ENCODE peak calls at places on chromosome 21, in four cellular contexts. One of them, this sample, is unnamed.
A peak's percentile ranks its signal among the peaks of the same experiment; 100 is the strongest.

GRCh38 chr21:21103692-21104091 is 105.5 kb downstream of the NCAM2 start:
- DNase-seq in EL: no peak
- DNase-seq in mucosa of gallbladder: no peak
- DNase-seq in stimulated activated CD4-positive, alpha-beta T cell treated with anti-CD3 and anti-CD28 coated beads, Interleukin-4, amount 100 ng/mL, for 4 hours: no peak
- DNase-seq in this sample: no peak

GRCh38 chr21:17495680-17496079 is 17.2 kb upstream of the CXADR start:
- DNase-seq in EL: no peak
- DNase-seq in stimulated activated CD4-positive, alpha-beta T cell treated with anti-CD3 and anti-CD28 coated beads, Interleukin-4, amount 100 ng/mL, for 4 hours: no peak
- DNase-seq in mucosa of gallbladder: no peak
- DNase-seq in this sample: no peak

GRCh38 chr21:41985662-41986416 is 24.3 kb downstream of the ZBTB21 start:
- DNase-seq in EL: no peak
- DNase-seq in stimulated activated CD4-positive, alpha-beta T cell treated with anti-CD3 and anti-CD28 coated beads, Interleukin-4, amount 100 ng/mL, for 4 hours: no peak
- DNase-seq in mucosa of gallbladder: no peak
- DNase-seq in this sample: no peak

GRCh38 chr21:29501451-29501850 is 202.7 kb downstream of the BACH1 start:
- DNase-seq in mucosa of gallbladder: no peak
- DNase-seq in stimulated activated CD4-positive, alpha-beta T cell treated with anti-CD3 and anti-CD28 coated beads, Interleukin-4, amount 100 ng/mL, for 4 hours: no peak
- DNase-seq in EL: peak; percentile 85
- DNase-seq in this sample: no peak

GRCh38 chr21:34983680-34984086 is 65.4 kb downstream of the RUNX1 start:
- DNase-seq in EL: peak; percentile 85
- DNase-seq in stimulated activated CD4-positive, alpha-beta T cell treated with anti-CD3 and anti-CD28 coated beads, Interleukin-4, amount 100 ng/mL, for 4 hours: peak; percentile 82
- DNase-seq in mucosa of gallbladder: no peak
- DNase-seq in this sample: peak; percentile 48

GRCh38 chr21:45880097-45881068 is 101.2 kb upstream of the COL6A1 start:
- DNase-seq in stimulated activated CD4-positive, alpha-beta T cell treated with anti-CD3 and anti-CD28 coated beads, Interleukin-4, amount 100 ng/mL, for 4 hours: peak; percentile 66
- DNase-seq in mucosa of gallbladder: peak; percentile 32
- DNase-seq in EL: peak; percentile 82
- DNase-seq in this sample: peak; percentile 82

GRCh38 chr21:42040411-42041180 is 30.4 kb upstream of the ZBTB21 start:
- DNase-seq in mucosa of gallbladder: no peak
- DNase-seq in EL: peak; percentile 100
- DNase-seq in stimulated activated CD4-positive, alpha-beta T cell treated with anti-CD3 and anti-CD28 coated beads, Interleukin-4, amount 100 ng/mL, for 4 hours: no peak
- DNase-seq in this sample: no peak

GRCh38 chr21:45905196-45905595 is 76.4 kb upstream of the COL6A1 start:
- DNase-seq in EL: no peak
- DNase-seq in mucosa of gallbladder: no peak
- DNase-seq in stimulated activated CD4-positive, alpha-beta T cell treated with anti-CD3 and anti-CD28 coated beads, Interleukin-4, amount 100 ng/mL, for 4 hours: no peak
- DNase-seq in this sample: no peak

GRCh38 chr21:42575111-42575510 is 61.5 kb downstream of the SLC37A1 start:
- DNase-seq in mucosa of gallbladder: no peak
- DNase-seq in EL: no peak
- DNase-seq in stimulated activated CD4-positive, alpha-beta T cell treated with anti-CD3 and anti-CD28 coated beads, Interleukin-4, amount 100 ng/mL, for 4 hours: no peak
- DNase-seq in this sample: peak; percentile 14

GRCh38 chr21:30408782-30409494 is 13.1 kb downstream of the KRTAP13-1 start:
- DNase-seq in EL: no peak
- DNase-seq in mucosa of gallbladder: no peak
- DNase-seq in stimulated activated CD4-positive, alpha-beta T cell treated with anti-CD3 and anti-CD28 coated beads, Interleukin-4, amount 100 ng/mL, for 4 hours: no peak
- DNase-seq in this sample: peak; percentile 23

GRCh38 chr21:29827236-29827635 is 112.6 kb downstream of the GRIK1 start:
- DNase-seq in stimulated activated CD4-positive, alpha-beta T cell treated with anti-CD3 and anti-CD28 coated beads, Interleukin-4, amount 100 ng/mL, for 4 hours: no peak
- DNase-seq in mucosa of gallbladder: no peak
- DNase-seq in EL: no peak
- DNase-seq in this sample: no peak

GRCh38 chr21:35585155-35585554 is 475.2 kb downstream of the SETD4 start:
- DNase-seq in EL: no peak
- DNase-seq in mucosa of gallbladder: no peak
- DNase-seq in stimulated activated CD4-positive, alpha-beta T cell treated with anti-CD3 and anti-CD28 coated beads, Interleukin-4, amount 100 ng/mL, for 4 hours: no peak
- DNase-seq in this sample: no peak

GRCh38 chr21:35697321-35697808 is 363.0 kb downstream of the SETD4 start:
- DNase-seq in mucosa of gallbladder: peak; percentile 62
- DNase-seq in stimulated activated CD4-positive, alpha-beta T cell treated with anti-CD3 and anti-CD28 coated beads, Interleukin-4, amount 100 ng/mL, for 4 hours: no peak
- DNase-seq in EL: peak; percentile 53
- DNase-seq in this sample: no peak

GRCh38 chr21:29201186-29201585 is 70.7 kb downstream of the MAP3K7CL start:
- DNase-seq in stimulated activated CD4-positive, alpha-beta T cell treated with anti-CD3 and anti-CD28 coated beads, Interleukin-4, amount 100 ng/mL, for 4 hours: no peak
- DNase-seq in EL: no peak
- DNase-seq in mucosa of gallbladder: no peak
- DNase-seq in this sample: no peak

GRCh38 chr21:34670962-34671348 is 2.2 kb downstream of the CLIC6 start:
- DNase-seq in stimulated activated CD4-positive, alpha-beta T cell treated with anti-CD3 and anti-CD28 coated beads, Interleukin-4, amount 100 ng/mL, for 4 hours: no peak
- DNase-seq in EL: no peak
- DNase-seq in mucosa of gallbladder: no peak
- DNase-seq in this sample: no peak

GRCh38 chr21:46153259-46154154 is 1.9 kb downstream of the FTCD start:
- DNase-seq in EL: peak; percentile 20
- DNase-seq in stimulated activated CD4-positive, alpha-beta T cell treated with anti-CD3 and anti-CD28 coated beads, Interleukin-4, amount 100 ng/mL, for 4 hours: peak; percentile 24
- DNase-seq in mucosa of gallbladder: peak; percentile 40
- DNase-seq in this sample: peak; percentile 65

GRCh38 chr21:16573581-16573980 is 843.8 kb downstream of the USP25 start:
- DNase-seq in EL: peak; percentile 80
- DNase-seq in stimulated activated CD4-positive, alpha-beta T cell treated with anti-CD3 and anti-CD28 coated beads, Interleukin-4, amount 100 ng/mL, for 4 hours: no peak
- DNase-seq in mucosa of gallbladder: no peak
- DNase-seq in this sample: no peak

GRCh38 chr21:28436286-28436932 is 556.3 kb downstream of the LTN1 start:
- DNase-seq in stimulated activated CD4-positive, alpha-beta T cell treated with anti-CD3 and anti-CD28 coated beads, Interleukin-4, amount 100 ng/mL, for 4 hours: no peak
- DNase-seq in mucosa of gallbladder: no peak
- DNase-seq in EL: peak; percentile 68
- DNase-seq in this sample: no peak

GRCh38 chr21:42509239-42509638 is 4.4 kb upstream of the SLC37A1 start:
- DNase-seq in mucosa of gallbladder: no peak
- DNase-seq in EL: no peak
- DNase-seq in stimulated activated CD4-positive, alpha-beta T cell treated with anti-CD3 and anti-CD28 coated beads, Interleukin-4, amount 100 ng/mL, for 4 hours: no peak
- DNase-seq in this sample: no peak

GRCh38 chr21:45309069-45309521 is 21.4 kb upstream of the POFUT2 start:
- DNase-seq in stimulated activated CD4-positive, alpha-beta T cell treated with anti-CD3 and anti-CD28 coated beads, Interleukin-4, amount 100 ng/mL, for 4 hours: no peak
- DNase-seq in EL: peak; percentile 70
- DNase-seq in mucosa of gallbladder: peak; percentile 58
- DNase-seq in this sample: peak; percentile 55

GRCh38 chr21:35382696-35383095 is 333.6 kb upstream of the RUNX1 start:
- DNase-seq in mucosa of gallbladder: no peak
- DNase-seq in stimulated activated CD4-positive, alpha-beta T cell treated with anti-CD3 and anti-CD28 coated beads, Interleukin-4, amount 100 ng/mL, for 4 hours: no peak
- DNase-seq in EL: no peak
- DNase-seq in this sample: no peak

GRCh38 chr21:14900058-14900457 is 164.7 kb downstream of the NRIP1 start:
- DNase-seq in stimulated activated CD4-positive, alpha-beta T cell treated with anti-CD3 and anti-CD28 coated beads, Interleukin-4, amount 100 ng/mL, for 4 hours: no peak
- DNase-seq in EL: peak; percentile 43
- DNase-seq in mucosa of gallbladder: no peak
- DNase-seq in this sample: no peak

GRCh38 chr21:26506951-26507350 is 66.1 kb downstream of the CYYR1 start:
- DNase-seq in stimulated activated CD4-positive, alpha-beta T cell treated with anti-CD3 and anti-CD28 coated beads, Interleukin-4, amount 100 ng/mL, for 4 hours: no peak
- DNase-seq in EL: peak; percentile 45
- DNase-seq in mucosa of gallbladder: no peak
- DNase-seq in this sample: no peak

GRCh38 chr21:27804515-27804914 is 837.6 kb upstream of the ADAMTS5 start:
- DNase-seq in mucosa of gallbladder: peak; percentile 29
- DNase-seq in EL: peak; percentile 41
- DNase-seq in stimulated activated CD4-positive, alpha-beta T cell treated with anti-CD3 and anti-CD28 coated beads, Interleukin-4, amount 100 ng/mL, for 4 hours: no peak
- DNase-seq in this sample: no peak

GRCh38 chr21:26154776-26155175 is 15.8 kb downstream of the APP start:
- DNase-seq in EL: no peak
- DNase-seq in stimulated activated CD4-positive, alpha-beta T cell treated with anti-CD3 and anti-CD28 coated beads, Interleukin-4, amount 100 ng/mL, for 4 hours: no peak
- DNase-seq in mucosa of gallbladder: no peak
- DNase-seq in this sample: no peak

GRCh38 chr21:33650230-33650629 is 7.9 kb downstream of the ITSN1 start:
- DNase-seq in stimulated activated CD4-positive, alpha-beta T cell treated with anti-CD3 and anti-CD28 coated beads, Interleukin-4, amount 100 ng/mL, for 4 hours: no peak
- DNase-seq in EL: no peak
- DNase-seq in mucosa of gallbladder: no peak
- DNase-seq in this sample: no peak

GRCh38 chr21:31173881-31174555 is 135.7 kb upstream of the KRTAP19-8 start:
- DNase-seq in mucosa of gallbladder: peak; percentile 26
- DNase-seq in stimulated activated CD4-positive, alpha-beta T cell treated with anti-CD3 and anti-CD28 coated beads, Interleukin-4, amount 100 ng/mL, for 4 hours: peak; percentile 84
- DNase-seq in EL: peak; percentile 12
- DNase-seq in this sample: peak; percentile 45

GRCh38 chr21:33230518-33231324 is 983 bp downstream of the IFNAR2 start:
- DNase-seq in mucosa of gallbladder: no peak
- DNase-seq in stimulated activated CD4-positive, alpha-beta T cell treated with anti-CD3 and anti-CD28 coated beads, Interleukin-4, amount 100 ng/mL, for 4 hours: no peak
- DNase-seq in EL: peak; percentile 57
- DNase-seq in this sample: peak; percentile 59

GRCh38 chr21:45522381-45522780 is 19.9 kb downstream of the SLC19A1 start:
- DNase-seq in mucosa of gallbladder: no peak
- DNase-seq in EL: no peak
- DNase-seq in stimulated activated CD4-positive, alpha-beta T cell treated with anti-CD3 and anti-CD28 coated beads, Interleukin-4, amount 100 ng/mL, for 4 hours: no peak
- DNase-seq in this sample: no peak

GRCh38 chr21:46060596-46061061 is 37.3 kb upstream of the COL6A2 start:
- DNase-seq in mucosa of gallbladder: peak; percentile 47
- DNase-seq in stimulated activated CD4-positive, alpha-beta T cell treated with anti-CD3 and anti-CD28 coated beads, Interleukin-4, amount 100 ng/mL, for 4 hours: no peak
- DNase-seq in EL: peak; percentile 99
- DNase-seq in this sample: peak; percentile 3

GRCh38 chr21:45306832-45307571 is 19.3 kb upstream of the POFUT2 start:
- DNase-seq in mucosa of gallbladder: peak; percentile 74
- DNase-seq in stimulated activated CD4-positive, alpha-beta T cell treated with anti-CD3 and anti-CD28 coated beads, Interleukin-4, amount 100 ng/mL, for 4 hours: no peak
- DNase-seq in EL: peak; percentile 67
- DNase-seq in this sample: no peak

GRCh38 chr21:45970674-45971486 is 10.7 kb upstream of the COL6A1 start:
- DNase-seq in mucosa of gallbladder: no peak
- DNase-seq in stimulated activated CD4-positive, alpha-beta T cell treated with anti-CD3 and anti-CD28 coated beads, Interleukin-4, amount 100 ng/mL, for 4 hours: peak; percentile 29
- DNase-seq in EL: peak; percentile 54
- DNase-seq in this sample: peak; percentile 64

GRCh38 chr21:38263493-38263892 is 6.7 kb downstream of the KCNJ15 start:
- DNase-seq in EL: peak; percentile 28
- DNase-seq in mucosa of gallbladder: no peak
- DNase-seq in stimulated activated CD4-positive, alpha-beta T cell treated with anti-CD3 and anti-CD28 coated beads, Interleukin-4, amount 100 ng/mL, for 4 hours: no peak
- DNase-seq in this sample: no peak

GRCh38 chr21:33698088-33698487 is 55.8 kb downstream of the ITSN1 start:
- DNase-seq in mucosa of gallbladder: no peak
- DNase-seq in EL: no peak
- DNase-seq in stimulated activated CD4-positive, alpha-beta T cell treated with anti-CD3 and anti-CD28 coated beads, Interleukin-4, amount 100 ng/mL, for 4 hours: no peak
- DNase-seq in this sample: no peak

GRCh38 chr21:41621523-41621922 is 113.6 kb upstream of the TMPRSS2 start:
- DNase-seq in EL: no peak
- DNase-seq in stimulated activated CD4-positive, alpha-beta T cell treated with anti-CD3 and anti-CD28 coated beads, Interleukin-4, amount 100 ng/mL, for 4 hours: no peak
- DNase-seq in mucosa of gallbladder: no peak
- DNase-seq in this sample: no peak